ENCODE peak calls at places on chromosome 4, in seven cellular contexts. D, S, H, M, B, X and W are unnamed samples.
A peak's percentile ranks its signal among the peaks of the same experiment; 100 is the strongest.

GRCh38 chr4:145782756-145783155 is 102.8 kb downstream of the C4orf51 start:
- DNase-seq in B (no peak), D (peak; percentile 6), M (no peak), X (no peak), S (no peak), H (no peak), W (no peak)

GRCh38 chr4:26001816-26002215 is 87.8 kb downstream of the SMIM20 start:
- DNase-seq in D (no peak), M (no peak), B (no peak), S (no peak), X (no peak), H (no peak), W (no peak)

GRCh38 chr4:41723286-41723685 is 25.2 kb downstream of the PHOX2B start:
- DNase-seq in D (no peak), S (no peak), M (no peak), B (no peak), H (no peak), X (no peak), W (no peak)

GRCh38 chr4:105715692-105716278 is 7.2 kb downstream of the GSTCD start:
- DNase-seq in D (no peak), B (peak; percentile 73), S (no peak), H (no peak), M (no peak), X (peak; percentile 60), W (no peak)

GRCh38 chr4:158077835-158078234 is 95.0 kb downstream of the GASK1B start:
- DNase-seq in M (no peak), S (no peak), D (no peak), X (no peak), B (no peak), H (no peak), W (no peak)

GRCh38 chr4:44522761-44523445 is 74.3 kb upstream of the KCTD8 start:
- DNase-seq in B (peak; percentile 8), X (no peak), H (no peak), S (no peak), M (no peak), D (no peak), W (no peak)

GRCh38 chr4:7240341-7240740 is 48.0 kb downstream of the SORCS2 start:
- DNase-seq in B (no peak), M (no peak), X (no peak), H (no peak), D (no peak), S (no peak), W (no peak)

GRCh38 chr4:183392377-183392776 is 52.1 kb upstream of the CDKN2AIP start:
- DNase-seq in B (no peak), S (no peak), D (no peak), H (no peak), X (no peak), M (no peak), W (no peak)

GRCh38 chr4:14559641-14560040 is 442.6 kb upstream of the CPEB2 start:
- DNase-seq in D (no peak), M (no peak), S (no peak), B (no peak), X (no peak), H (no peak), W (no peak)

GRCh38 chr4:72858328-72858727 is 211.2 kb downstream of the COX18 start:
- DNase-seq in H (no peak), X (no peak), M (no peak), D (peak; percentile 91), S (no peak), B (no peak), W (no peak)

GRCh38 chr4:114698256-114698655 is 99.6 kb downstream of the UGT8 start:
- DNase-seq in B (no peak), X (no peak), H (no peak), M (no peak), S (no peak), D (no peak), W (no peak)

GRCh38 chr4:105934381-105934780 is 39.1 kb downstream of the NPNT start:
- DNase-seq in X (no peak), S (no peak), M (no peak), H (no peak), D (no peak), B (no peak), W (no peak)

GRCh38 chr4:5812506-5813229 is 80.2 kb downstream of the CRMP1 start:
- DNase-seq in M (peak; percentile 52), H (peak; percentile 64), B (peak; percentile 87), X (peak; percentile 79), S (no peak), D (peak; percentile 49), W (no peak)